ENCODE peak calls at places on chromosomes 7 and 10, in nine cellular contexts. M is cardiac muscle cell; E is hepatocyte; T is naive thymus-derived CD4-positive, alpha-beta T cell; V is PC-9; Y is tibial artery; Q is left ventricle myocardium inferior; S is thoracic aorta; L is thyroid gland. I is an unnamed sample. For H3K9me3, the result is how much of the 10 kb centered on the place peaks cover.

GRCh38 chr10:47046321-47047126 is 135.3 kb downstream of the PTPN20 start:
- DNase-seq in Q (no peak), Y (peak), E (no peak), M (no peak), L (peak), T (no peak), S (no peak), V (no peak), I (no peak)

GRCh38 chr7:128862571-128863432 is at the start of gene ATP6V1F:
- DNase-seq in S (peak), Y (peak), V (peak), L (peak), T (peak), E (peak), M (peak), Q (peak), I (peak)

GRCh38 chr7:86559096-86559495 is 84.6 kb upstream of the GRM3 start:
- DNase-seq in Y (no peak), T (no peak), Q (no peak), S (no peak), L (no peak), V (no peak), E (no peak), M (no peak), I (no peak)

GRCh38 chr7:150388709-150389531 is 9.8 kb downstream of the ZNF775 start:
- DNase-seq in L (peak), Q (peak), M (peak), V (no peak), Y (peak), T (no peak), E (peak), S (no peak), I (peak)

GRCh38 chr10:6269953-6270867 is 67.5 kb downstream of the PFKFB3 start:
- DNase-seq in M (no peak), E (no peak), Q (no peak), V (no peak), L (peak), S (no peak), Y (no peak), T (peak), I (peak)

GRCh38 chr10:29461042-29461441 is 172.2 kb downstream of the LYZL1 start:
- DNase-seq in S (no peak), Y (no peak), T (no peak), V (no peak), L (no peak), E (no peak), M (no peak), Q (no peak), I (no peak)

GRCh38 chr10:3874988-3875841 is 90.2 kb upstream of the KLF6 start:
- DNase-seq in L (no peak), V (no peak), M (no peak), Y (no peak), Q (no peak), S (no peak), E (no peak), T (peak), I (peak)

GRCh38 chr7:103574536-103574935 is 128.5 kb upstream of the SLC26A5 start:
- DNase-seq in M (no peak), Y (no peak), L (no peak), S (no peak), E (no peak), T (no peak), V (no peak), Q (no peak), I (no peak)

GRCh38 chr7:129588268-129588667 is 23.3 kb upstream of the NRF1 start:
- DNase-seq in S (no peak), Y (no peak), L (no peak), E (no peak), V (no peak), M (no peak), T (no peak), Q (no peak), I (no peak)

GRCh38 chr10:61986788-61987187 is 85.3 kb downstream of the ARID5B start:
- DNase-seq in M (no peak), V (no peak), Q (no peak), Y (no peak), S (no peak), E (no peak), T (no peak), L (no peak), I (no peak)

GRCh38 chr7:158650821-158651225 is 53.8 kb downstream of the NCAPG2 start:
- DNase-seq in S (no peak), E (no peak), Q (no peak), T (no peak), L (no peak), M (peak), V (no peak), Y (no peak), I (no peak)

GRCh38 chr7:105992888-105993287 is 29.8 kb downstream of the CDHR3 start:
- DNase-seq in M (no peak), L (no peak), T (peak), Q (no peak), E (no peak), Y (peak), V (no peak), S (no peak), I (no peak)

GRCh38 chr7:90692947-90693346 is 96.8 kb downstream of the CDK14 start:
- DNase-seq in M (no peak), T (no peak), V (no peak), Y (no peak), Q (no peak), L (no peak), E (no peak), S (no peak), I (no peak)

GRCh38 chr7:88279323-88279722 is 27.4 kb downstream of the STEAP4 start:
- DNase-seq in E (no peak), T (no peak), S (no peak), M (no peak), V (no peak), L (no peak), Y (no peak), Q (no peak), I (no peak)

GRCh38 chr7:35492451-35493175 is 202.3 kb downstream of the HERPUD2 start:
- DNase-seq in V (no peak), M (no peak), Y (no peak), S (no peak), Q (no peak), E (no peak), T (no peak), L (no peak), I (no peak)

GRCh38 chr10:60098676-60099601 is 192.6 kb upstream of the CCDC6 start:
- DNase-seq in M (no peak), Y (no peak), S (no peak), E (no peak), Q (no peak), V (no peak), T (no peak), L (no peak), I (no peak)

GRCh38 chr7:22793593-22794462 is 28.8 kb downstream of the TOMM7 start:
- DNase-seq in L (no peak), V (no peak), Q (no peak), S (no peak), E (no peak), M (peak), Y (no peak), T (no peak), I (no peak)

GRCh38 chr7:7103343-7104313 is 78.7 kb upstream of the C1GALT1 start:
- DNase-seq in Q (no peak), T (peak), M (peak), Y (no peak), L (peak), V (peak), S (no peak), E (peak), I (no peak)

GRCh38 chr7:25858562-25859411 is 293.2 kb upstream of the NFE2L3 start:
- DNase-seq in Q (no peak), V (no peak), E (peak), M (no peak), S (no peak), L (no peak), Y (no peak), T (peak), I (no peak)

GRCh38 chr10:57689898-57690297 is 577.8 kb downstream of the IPMK start:
- DNase-seq in T (no peak), M (no peak), V (no peak), E (no peak), Y (no peak), S (no peak), L (no peak), Q (no peak), I (no peak)

GRCh38 chr7:151385626-151386300 is 24.1 kb downstream of the WDR86 start:
- DNase-seq in S (no peak), T (no peak), E (no peak), M (no peak), V (no peak), L (peak), Y (no peak), Q (peak), I (no peak)

GRCh38 chr7:120729300-120729699 is 128.6 kb downstream of the TSPAN12 start:
- DNase-seq in L (no peak), V (no peak), E (peak), M (no peak), Q (no peak), T (no peak), Y (no peak), S (no peak), I (no peak)

GRCh38 chr7:158272509-158273137 is 315.0 kb downstream of the PTPRN2 start:
- DNase-seq in Q (no peak), M (no peak), E (no peak), Y (peak), V (no peak), T (no peak), L (no peak), S (no peak), I (no peak)

GRCh38 chr7:144691240-144691639 is 144.6 kb downstream of the TPK1 start:
- DNase-seq in L (no peak), M (no peak), Q (no peak), Y (no peak), S (no peak), E (no peak), T (no peak), V (no peak), I (no peak)

GRCh38 chr10:104034401-104035053 is 51.2 kb downstream of the COL17A1 start:
- DNase-seq in E (no peak), Y (no peak), S (no peak), Q (no peak), L (no peak), T (no peak), V (no peak), M (no peak), I (no peak)

GRCh38 chr10:24469993-24470392 is 253.7 kb downstream of the ARHGAP21 start:
- DNase-seq in V (peak), T (no peak), Y (no peak), Q (no peak), E (peak), L (no peak), S (no peak), M (no peak), I (no peak)

GRCh38 chr10:34710391-34710751 is 104.7 kb downstream of the PARD3 start:
- DNase-seq in Y (no peak), E (no peak), T (no peak), L (no peak), Q (no peak), M (peak), S (no peak), V (peak), I (no peak)

DNA sequence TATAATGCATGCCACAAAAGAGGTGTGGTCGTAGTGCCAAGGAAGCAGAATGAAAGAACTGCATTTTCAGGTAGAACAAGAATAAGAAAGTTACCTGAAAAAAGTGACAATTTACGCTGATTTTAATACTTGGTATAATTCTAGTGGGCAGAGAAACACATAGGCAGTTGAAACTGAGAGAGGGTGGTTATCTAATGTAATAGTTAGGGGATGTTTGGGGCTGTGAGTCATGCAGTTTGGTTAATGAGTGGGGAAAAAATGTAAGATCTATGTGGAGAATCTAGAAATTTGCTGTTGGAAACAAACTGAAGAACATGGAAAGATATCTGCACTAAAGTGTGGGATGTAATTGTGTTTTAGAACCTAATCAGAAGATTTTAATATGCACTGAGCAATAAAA is 33.7 kb downstream of the ZNF37A start:
- DNase-seq in L (no peak), M (no peak), V (no peak), Q (no peak), Y (no peak), E (no peak), S (no peak), T (no peak), I (no peak)
- H3K9me3 ChIP-seq in L (under half), M (under half), V (under half), Q (half or more), Y (half or more), E (under half), S (half or more), T (under half), I (under half)

GRCh38 chr10:82319046-82319445 is 444.1 kb downstream of the NRG3 start:
- DNase-seq in E (no peak), T (no peak), S (no peak), Y (no peak), V (no peak), M (no peak), L (no peak), Q (no peak), I (no peak)

GRCh38 chr10:82310839-82311238 is 435.8 kb downstream of the NRG3 start:
- DNase-seq in S (no peak), E (no peak), Q (no peak), L (no peak), T (no peak), M (no peak), Y (no peak), V (no peak), I (no peak)

GRCh38 chr10:82318533-82318932 is 443.5 kb downstream of the NRG3 start:
- DNase-seq in M (no peak), L (no peak), Y (no peak), Q (no peak), T (no peak), E (no peak), V (no peak), S (no peak), I (no peak)

GRCh38 chr10:82308641-82309040 is 433.6 kb downstream of the NRG3 start:
- DNase-seq in V (no peak), S (no peak), Q (no peak), Y (no peak), E (no peak), L (no peak), M (no peak), T (no peak), I (no peak)

DNA sequence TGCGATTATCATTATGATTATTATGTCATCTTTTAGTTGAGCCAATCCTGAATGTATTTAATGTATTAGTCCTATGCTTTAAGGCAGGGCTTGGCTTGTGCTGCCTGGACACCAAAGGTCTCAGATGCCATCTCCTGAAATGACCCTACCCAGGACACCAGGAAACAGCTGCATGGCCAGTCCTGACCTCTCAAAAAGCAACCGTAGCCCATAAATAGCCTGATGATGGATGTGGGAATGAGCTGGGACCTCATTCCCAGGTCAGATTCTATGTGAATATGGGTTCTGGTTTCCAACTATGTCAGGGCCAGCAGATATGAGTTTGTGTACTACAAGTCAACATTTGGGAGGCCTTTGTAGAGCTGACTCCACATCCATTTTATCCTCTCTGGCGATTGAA is 438.4 kb downstream of the NRG3 start:
- DNase-seq in S (no peak), L (no peak), E (no peak), Y (no peak), M (no peak), Q (no peak), T (no peak), V (no peak), I (no peak)
- H3K9me3 ChIP-seq in S (under half), L (under half), E (under half), Y (under half), M (under half), Q (under half), T (under half), V (under half), I (under half)

GRCh38 chr7:112160771-112161150 is 45.4 kb downstream of the DOCK4 start:
- DNase-seq in L (no peak), Y (no peak), T (no peak), E (no peak), Q (no peak), S (no peak), M (no peak), V (no peak), I (no peak)
- H3K9me3 ChIP-seq in L (under half), Y (under half), T (under half), E (under half), Q (under half), S (under half), M (under half), V (under half), I (under half)

GRCh38 chr7:55469271-55469681 is 103.0 kb downstream of the VOPP1 start:
- DNase-seq in E (no peak), T (peak), L (no peak), M (no peak), Q (no peak), S (no peak), Y (no peak), V (no peak), I (peak)

GRCh38 chr7:55464422-55464821 is 99.3 kb downstream of the LANCL2 start:
- DNase-seq in S (no peak), L (no peak), V (no peak), M (no peak), Q (no peak), Y (no peak), T (no peak), E (no peak), I (no peak)

GRCh38 chr7:55469721-55470120 is 102.6 kb downstream of the VOPP1 start:
- DNase-seq in V (no peak), Q (no peak), L (no peak), M (no peak), S (no peak), T (no peak), E (no peak), Y (no peak), I (no peak)

GRCh38 chr7:55468495-55468894 is 103.4 kb downstream of the LANCL2 start:
- DNase-seq in Y (no peak), M (no peak), L (no peak), E (no peak), V (no peak), Q (no peak), T (no peak), S (no peak), I (no peak)

DNA sequence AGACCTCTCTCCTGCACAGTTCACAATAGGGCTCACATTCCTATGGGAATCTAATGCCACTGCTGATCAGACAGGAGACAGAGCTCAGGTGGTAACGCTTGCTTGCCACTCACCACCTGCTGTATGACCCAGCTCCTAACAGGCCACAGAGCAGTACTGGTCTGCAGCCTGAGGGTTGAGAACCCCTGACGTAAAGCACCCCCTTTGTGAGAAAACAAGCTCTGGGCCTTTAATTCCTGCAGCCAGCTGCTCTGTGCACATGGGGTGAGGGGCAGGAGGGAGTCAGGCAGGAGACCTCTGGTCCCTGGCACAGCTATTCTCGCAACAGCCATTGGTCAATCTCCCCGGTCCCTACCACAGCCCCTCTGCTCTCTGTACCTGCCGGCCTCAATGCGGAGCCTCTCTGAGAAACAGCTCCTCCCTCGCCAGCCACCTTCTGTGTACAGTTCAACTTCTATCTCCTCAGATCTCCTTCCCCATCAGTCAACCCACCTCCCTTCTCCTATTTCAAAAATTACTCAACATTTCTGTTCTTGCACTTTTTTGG is 102.0 kb downstream of the LANCL2 start:
- DNase-seq in Y (no peak), Q (no peak), S (no peak), E (no peak), M (no peak), T (no peak), V (no peak), L (no peak), I (no peak)
- H3K9me3 ChIP-seq in Y (under half), Q (under half), S (under half), E (under half), M (under half), T (under half), V (under half), L (under half), I (under half)

DNA sequence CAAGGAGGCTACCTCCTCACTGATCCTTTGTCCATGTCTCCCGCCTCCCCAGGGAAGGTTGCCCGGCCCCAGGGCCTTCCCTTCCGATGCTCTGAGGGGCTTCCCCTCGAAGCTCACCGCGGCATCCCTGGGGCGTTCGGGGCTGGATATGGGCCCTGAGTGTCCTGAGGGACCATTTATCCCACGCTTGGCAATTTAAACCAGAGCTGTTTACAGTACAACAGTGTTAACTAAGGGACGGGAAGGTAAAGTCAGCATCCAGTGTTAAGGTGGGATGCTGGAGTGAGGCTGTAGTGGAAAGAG is 92.0 kb downstream of the TCERG1L start:
- DNase-seq in V (no peak), S (no peak), Y (no peak), T (no peak), Q (no peak), E (no peak), M (no peak), L (no peak), I (no peak)
- H3K9me3 ChIP-seq in V (under half), S (under half), Y (under half), T (under half), Q (under half), E (under half), M (under half), L (under half), I (under half)

GRCh38 chr7:64872351-64872750 is 30.7 kb upstream of the ZNF273 start:
- DNase-seq in Q (no peak), S (no peak), T (no peak), V (no peak), M (no peak), L (no peak), Y (peak), E (no peak), I (no peak)

GRCh38 chr7:64872809-64873500 is 30.1 kb upstream of the ZNF273 start:
- DNase-seq in S (no peak), V (no peak), E (no peak), Q (no peak), M (no peak), Y (peak), L (no peak), T (no peak), I (no peak)

GRCh38 chr7:64869912-64870562 is 33.0 kb upstream of the ZNF273 start:
- DNase-seq in M (no peak), Q (no peak), T (no peak), Y (peak), S (no peak), E (no peak), V (no peak), L (no peak), I (no peak)

GRCh38 chr7:64870656-64871055 is 32.4 kb upstream of the ZNF273 start:
- DNase-seq in S (no peak), L (no peak), Y (no peak), Q (no peak), T (no peak), V (no peak), E (no peak), M (no peak), I (no peak)

DNA sequence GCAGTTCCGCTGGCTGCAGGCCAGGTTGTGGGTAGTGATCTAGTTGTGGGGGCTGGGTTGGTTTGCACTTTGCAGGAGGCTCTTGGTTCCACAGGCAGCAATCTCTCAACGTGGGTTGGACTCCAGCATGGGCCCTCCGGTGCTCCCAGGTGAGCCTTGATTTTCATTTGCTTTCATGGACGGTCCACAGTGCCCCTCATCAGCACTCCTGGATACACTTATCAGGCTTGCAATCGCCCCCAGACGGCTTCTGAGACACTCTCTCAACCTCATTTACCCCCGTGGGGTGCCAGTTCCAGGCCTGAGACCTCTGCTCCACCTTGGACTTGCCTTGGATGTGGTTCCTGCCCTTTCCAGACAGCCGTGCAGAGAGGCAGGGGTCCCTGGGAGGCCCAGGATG is 31.3 kb upstream of the ZNF273 start:
- DNase-seq in E (no peak), M (no peak), V (no peak), Y (no peak), S (no peak), Q (no peak), T (no peak), L (no peak), I (no peak)
- H3K9me3 ChIP-seq in E (under half), M (under half), V (under half), Y (under half), S (under half), Q (under half), T (under half), L (under half), I (under half)

GRCh38 chr10:37763132-37763531 is 94.3 kb downstream of the ZNF248 start:
- DNase-seq in M (no peak), Q (no peak), E (no peak), L (no peak), Y (no peak), V (no peak), T (no peak), S (no peak), I (no peak)
- H3K9me3 ChIP-seq in M (under half), Q (under half), E (under half), L (under half), Y (under half), V (under half), T (under half), S (under half), I (under half)

GRCh38 chr7:36657031-36657660 is 67.1 kb downstream of the AOAH start:
- DNase-seq in V (no peak), S (no peak), L (no peak), T (no peak), Q (no peak), M (no peak), E (no peak), Y (no peak), I (no peak)
- H3K9me3 ChIP-seq in V (under half), S (under half), L (under half), T (under half), Q (under half), M (under half), E (under half), Y (under half), I (under half)

I was measured in T-helper 17 cell.